ENCODE peak calls at places on chromosomes 4 and X, in seven cellular contexts. X, B, L, Q, S, D and Y are unnamed samples.

GRCh38 chrX:122906726-122907125 is 277.4 kb upstream of the GRIA3 start:
- DNase-seq in X (no peak), B (no peak), L (no peak), Q (no peak), D (no peak), S (no peak), Y (no peak)

GRCh38 chr4:66852843-66853242 is 692.5 kb downstream of the CENPC start:
- DNase-seq in L (no peak), S (no peak), X (no peak), Q (no peak), D (no peak), B (no peak), Y (no peak)

GRCh38 chrX:43121637-43122036 is 343.7 kb upstream of the PPP1R2C start:
- DNase-seq in D (no peak), S (no peak), Q (no peak), L (no peak), X (no peak), B (no peak), Y (no peak)

GRCh38 chr4:182089326-182089725 is 153.9 kb upstream of the TENM3 start:
- DNase-seq in D (peak; percentile 19), L (no peak), X (no peak), Q (no peak), B (no peak), S (peak; percentile 27), Y (no peak)

GRCh38 chr4:139798456-139798855 is 132.8 kb downstream of the MGST2 start:
- DNase-seq in B (no peak), S (no peak), X (no peak), L (peak; percentile 10), Q (no peak), D (no peak), Y (peak; percentile 94)

GRCh38 chr4:82519072-82519471 is 42.7 kb downstream of the TMEM150C start:
- DNase-seq in L (peak; percentile 37), D (no peak), B (no peak), S (no peak), X (no peak), Q (no peak), Y (no peak)

GRCh38 chr4:16824278-16824806 is 74.1 kb downstream of the LDB2 start:
- DNase-seq in D (no peak), L (no peak), Q (no peak), S (no peak), B (no peak), X (no peak), Y (no peak)

GRCh38 chr4:140004580-140005314 is 149.2 kb downstream of the MAML3 start:
- DNase-seq in L (peak; percentile 51), X (peak; percentile 60), D (no peak), S (peak; percentile 45), B (peak; percentile 65), Q (peak; percentile 79), Y (peak; percentile 80)

GRCh38 chrX:153456704-153457103 is 10.8 kb upstream of the TREX2 start:
- DNase-seq in B (no peak), X (no peak), L (no peak), Q (no peak), S (no peak), D (no peak), Y (no peak)

GRCh38 chr4:1010522-1011021 is 854 bp upstream of the FGFRL1 start:
- DNase-seq in B (no peak), Q (no peak), X (no peak), D (peak; percentile 63), L (peak; percentile 68), S (peak; percentile 59), Y (no peak)

GRCh38 chr4:68021185-68021584 is 57.9 kb upstream of the TMPRSS11A start:
- DNase-seq in L (no peak), Q (no peak), S (no peak), X (no peak), B (no peak), D (peak; percentile 2), Y (no peak)

GRCh38 chrX:130415201-130415600 is 13.4 kb downstream of the RBMX2 start:
- DNase-seq in X (no peak), B (no peak), D (no peak), Q (no peak), L (no peak), S (no peak), Y (no peak)

GRCh38 chr4:102169345-102169744 is 175.9 kb downstream of the SLC39A8 start:
- DNase-seq in B (peak; percentile 97), D (no peak), L (no peak), Q (peak; percentile 72), S (no peak), X (peak; percentile 54), Y (peak; percentile 72)

GRCh38 chr4:76326515-76326914 is 20.0 kb downstream of the STBD1 start:
- DNase-seq in L (no peak), Q (no peak), B (no peak), S (no peak), X (no peak), D (no peak), Y (no peak)

GRCh38 chrX:111519215-111519614 is 7.8 kb downstream of the SERTM2 start:
- DNase-seq in Q (peak; percentile 1), X (no peak), B (peak; percentile 82), S (no peak), L (peak; percentile 55), D (no peak), Y (no peak)

GRCh38 chrX:1325515-1326116 is 11.0 kb upstream of the IL3RA start:
- DNase-seq in X (no peak), B (no peak), Q (no peak), D (no peak), L (no peak), S (no peak), Y (no peak)

GRCh38 chr4:6160536-6160935 is 39.8 kb downstream of the JAKMIP1 start:
- DNase-seq in Q (no peak), B (no peak), L (no peak), S (no peak), X (no peak), D (no peak), Y (no peak)

GRCh38 chr4:141560056-141560455 is 76.3 kb upstream of the IL15 start:
- DNase-seq in S (no peak), Q (no peak), B (no peak), X (no peak), D (no peak), L (peak; percentile 52), Y (no peak)

GRCh38 chr4:93791570-93792195 is 36.9 kb upstream of the ATOH1 start:
- DNase-seq in D (peak; percentile 70), B (peak; percentile 46), L (peak; percentile 48), Q (no peak), X (peak; percentile 81), S (peak; percentile 38), Y (peak; percentile 66)

GRCh38 chr4:4182835-4183568 is 43.7 kb downstream of the OTOP1 start:
- DNase-seq in B (no peak), Q (peak; percentile 20), X (peak; percentile 28), S (no peak), D (peak; percentile 48), L (no peak), Y (no peak)

GRCh38 chrX:57817302-57817701 is 93.0 kb downstream of the ZXDA start:
- DNase-seq in Q (no peak), D (no peak), L (no peak), X (no peak), S (no peak), B (no peak), Y (no peak)

GRCh38 chr4:26083987-26084386 is 170.0 kb downstream of the SMIM20 start:
- DNase-seq in D (no peak), X (no peak), L (peak; percentile 95), B (no peak), Q (no peak), S (no peak), Y (peak; percentile 82)

GRCh38 chr4:60683357-60683756 is 516.8 kb upstream of the ADGRL3 start:
- DNase-seq in D (no peak), S (no peak), B (no peak), X (no peak), Q (no peak), L (peak; percentile 94), Y (no peak)

GRCh38 chr4:36241771-36242170 is 2.5 kb downstream of the ARAP2 start:
- DNase-seq in L (no peak), X (no peak), Q (no peak), D (no peak), S (no peak), B (no peak), Y (no peak)

GRCh38 chrX:104118765-104119164 is 6.4 kb downstream of the ZCCHC18 start:
- DNase-seq in Q (no peak), S (no peak), L (no peak), D (no peak), X (no peak), B (no peak), Y (no peak)

GRCh38 chr4:40438384-40439026 is 103.4 kb downstream of the CHRNA9 start:
- DNase-seq in S (no peak), Q (no peak), B (no peak), X (no peak), L (no peak), D (no peak), Y (no peak)

GRCh38 chr4:18180122-18180521 is 158.6 kb upstream of the LCORL start:
- DNase-seq in Q (no peak), S (no peak), L (no peak), X (no peak), D (no peak), B (no peak), Y (no peak)